ENCODE peak calls at places on chromosomes 11 and 22, in ten cellular contexts. D is kidney, Y is neural progenitor cell, X is upper lobe of right lung, S is SJSA1, R is Peyer's patch, V is aorta, P is PC-3, F is astrocyte, O is body of pancreas. L is an unnamed sample.
A peak's percentile ranks its signal among the peaks of the same experiment; 100 is the strongest.

GRCh38 chr22:49514656-49515055 is 313.0 kb downstream of the BRD1 start:
- DNase-seq in V (no peak), D (no peak), P (no peak), Y (peak; percentile 80), X (no peak), F (no peak), O (no peak), S (no peak), R (no peak), L (no peak)

GRCh38 chr11:10954184-10954583 is 96.3 kb upstream of the ZBED5 start:
- DNase-seq in Y (no peak), P (no peak), O (no peak), F (no peak), D (no peak), S (no peak), R (no peak), V (no peak), X (no peak), L (no peak)

GRCh38 chr22:33472462-33473344 is 414.5 kb upstream of the SYN3 start:
- DNase-seq in P (no peak), R (no peak), S (no peak), O (no peak), X (no peak), V (no peak), Y (no peak), F (peak; percentile 14), D (no peak), L (no peak)

GRCh38 chr11:69949327-69949726 is 128.8 kb upstream of the ANO1 start:
- DNase-seq in O (peak; percentile 50), X (peak; percentile 38), F (peak; percentile 90), Y (no peak), S (peak; percentile 100), R (no peak), D (peak; percentile 80), V (peak; percentile 88), P (peak; percentile 99), L (no peak)

GRCh38 chr22:44344407-44344806 is 31.7 kb upstream of the SHISAL1 start:
- DNase-seq in S (no peak), D (no peak), F (no peak), O (no peak), X (no peak), P (no peak), Y (no peak), R (no peak), V (no peak), L (no peak)

GRCh38 chr11:68354181-68354872 is 41.9 kb downstream of the LRP5 start:
- DNase-seq in O (peak; percentile 88), D (peak; percentile 97), F (peak; percentile 98), S (peak; percentile 99), X (peak; percentile 95), Y (no peak), P (peak; percentile 98), V (peak; percentile 97), R (peak; percentile 31), L (no peak)

GRCh38 chr22:22931557-22932270 is 44.1 kb downstream of the IGLL5 start:
- DNase-seq in F (no peak), D (peak; percentile 53), Y (no peak), X (no peak), O (no peak), P (no peak), V (no peak), S (no peak), R (no peak), L (no peak)

GRCh38 chr11:74470526-74470925 is 3.2 kb upstream of the KCNE3 start:
- DNase-seq in R (no peak), V (peak; percentile 50), Y (no peak), D (no peak), F (no peak), P (no peak), X (no peak), O (no peak), S (no peak), L (no peak)

GRCh38 chr22:36443198-36443770 is 38.2 kb downstream of the TXN2 start:
- DNase-seq in O (no peak), F (peak; percentile 66), R (peak; percentile 54), S (no peak), X (no peak), V (no peak), Y (no peak), D (no peak), P (no peak), L (no peak)

GRCh38 chr22:36449776-36450175 is 31.7 kb downstream of the TXN2 start:
- DNase-seq in V (no peak), S (no peak), Y (no peak), D (no peak), F (no peak), R (no peak), X (no peak), O (no peak), P (no peak), L (no peak)

GRCh38 chr22:36447634-36448033 is 33.8 kb downstream of the TXN2 start:
- DNase-seq in S (no peak), Y (no peak), D (no peak), O (no peak), R (no peak), X (no peak), P (no peak), F (no peak), V (no peak), L (no peak)

GRCh38 chr22:36442506-36443197 is 38.8 kb downstream of the TXN2 start:
- DNase-seq in X (no peak), F (no peak), S (no peak), Y (no peak), P (no peak), O (no peak), R (no peak), V (no peak), D (no peak), L (no peak)

DNA sequence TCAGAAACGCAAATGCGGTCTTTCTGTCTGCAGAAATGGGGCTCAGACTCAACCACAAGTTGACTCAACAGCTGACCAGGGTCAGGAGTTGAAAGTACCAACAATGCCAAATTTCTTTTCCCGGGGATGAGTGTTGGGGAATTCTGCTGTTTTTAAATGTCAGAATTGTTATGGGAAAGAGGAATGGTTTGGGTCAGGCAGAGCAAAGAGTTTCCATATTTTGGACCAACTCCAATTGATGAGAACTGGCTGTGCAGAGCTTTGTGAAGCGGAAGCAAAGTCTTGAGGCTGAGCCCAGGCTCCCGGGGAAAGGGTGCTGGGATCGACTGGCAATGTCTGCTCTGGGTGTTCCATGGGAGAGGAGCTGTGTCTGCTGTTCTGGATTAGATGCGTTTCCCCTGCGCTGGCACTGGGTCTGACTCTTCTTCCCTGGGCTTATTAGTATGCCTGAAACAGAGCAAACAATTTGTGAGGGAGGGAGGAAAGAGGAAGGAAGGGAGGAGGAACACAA is 36.2 kb downstream of the TXN2 start:
- DNase-seq in X (no peak), S (peak; percentile 64), R (no peak), V (no peak), Y (no peak), F (peak; percentile 99), D (peak; percentile 90), O (no peak), P (no peak), L (no peak)
- H3K4me1 ChIP-seq in X (peaks cover 18% of the 10 kb centered on the region), S (peaks cover 28% of the 10 kb centered on the region), R (no peaks in the 10 kb centered on the region), V (no peaks in the 10 kb centered on the region), Y (no peaks in the 10 kb centered on the region), F (peaks cover 37% of the 10 kb centered on the region), D (no peaks in the 10 kb centered on the region), O (peaks cover 29% of the 10 kb centered on the region), P (no peaks in the 10 kb centered on the region), L (peaks cover 5% of the 10 kb centered on the region)

GRCh38 chr11:118232659-118233058 is 7.8 kb upstream of the JAML start:
- DNase-seq in V (no peak), Y (no peak), R (no peak), P (peak; percentile 30), X (no peak), O (no peak), F (no peak), S (no peak), D (no peak), L (no peak)

GRCh38 chr11:118234833-118235232 is 10.0 kb upstream of the JAML start:
- DNase-seq in D (no peak), V (no peak), O (no peak), Y (no peak), X (no peak), P (no peak), F (no peak), R (no peak), S (no peak), L (no peak)

GRCh38 chr11:118236170-118236569 is 11.4 kb upstream of the JAML start:
- DNase-seq in S (no peak), F (no peak), V (no peak), D (no peak), X (no peak), R (no peak), P (no peak), Y (no peak), O (no peak), L (no peak)

GRCh38 chr11:118230088-118230487 is 5.3 kb upstream of the JAML start:
- DNase-seq in D (no peak), P (no peak), F (no peak), R (no peak), S (no peak), O (no peak), X (no peak), Y (no peak), V (no peak), L (peak; percentile 65)

GRCh38 chr11:118233377-118233776 is 8.6 kb upstream of the JAML start:
- DNase-seq in P (peak; percentile 27), D (no peak), O (no peak), F (no peak), S (no peak), R (no peak), X (no peak), Y (no peak), V (no peak), L (no peak)
- H3K4me1 ChIP-seq in P (peaks cover 21% of the 10 kb centered on the region), D (no peaks in the 10 kb centered on the region), O (no peaks in the 10 kb centered on the region), F (no peaks in the 10 kb centered on the region), S (no peaks in the 10 kb centered on the region), R (no peaks in the 10 kb centered on the region), X (peaks cover 15% of the 10 kb centered on the region), Y (no peaks in the 10 kb centered on the region), V (no peaks in the 10 kb centered on the region), L (peaks cover 29% of the 10 kb centered on the region)

DNA sequence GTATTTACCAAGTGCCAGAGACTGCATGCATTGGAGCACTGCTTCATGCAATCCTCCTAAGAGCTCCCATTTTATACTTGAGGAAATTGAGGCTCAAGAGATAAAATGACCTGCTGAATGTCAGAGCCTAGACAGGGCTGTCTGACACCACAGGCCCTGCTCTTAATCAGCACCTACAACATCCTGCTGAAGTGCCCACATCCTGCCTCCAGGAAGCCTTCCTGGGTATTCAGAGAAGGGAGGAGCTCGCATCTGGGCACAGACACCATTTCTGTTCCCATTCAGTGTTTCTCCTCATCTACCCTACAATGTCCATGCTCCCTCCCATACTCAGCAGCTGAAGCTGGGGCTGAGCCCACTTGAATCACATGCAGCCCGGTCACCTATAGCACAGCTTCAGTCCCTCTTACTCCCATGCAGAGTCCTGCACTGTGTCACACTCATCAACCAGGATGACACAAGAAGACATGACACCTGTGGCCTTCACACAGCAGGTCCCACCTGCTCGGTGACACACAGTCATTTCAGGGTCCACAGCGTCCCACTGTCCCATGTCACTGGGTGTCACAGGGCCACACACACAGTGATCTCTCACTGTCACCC is 53.1 kb downstream of the PDE2A start:
- DNase-seq in F (no peak), S (no peak), X (no peak), D (no peak), P (no peak), O (no peak), Y (no peak), R (no peak), V (no peak), L (no peak)
- H3K4me1 ChIP-seq in F (no peaks in the 10 kb centered on the region), S (no peaks in the 10 kb centered on the region), X (peaks cover 26% of the 10 kb centered on the region), D (no peaks in the 10 kb centered on the region), P (no peaks in the 10 kb centered on the region), O (peaks cover 11% of the 10 kb centered on the region), Y (peaks cover 12% of the 10 kb centered on the region), R (no peaks in the 10 kb centered on the region), V (no peaks in the 10 kb centered on the region), L (peaks cover 8% of the 10 kb centered on the region)

GRCh38 chr11:65916391-65916790 is 2.5 kb downstream of the C11orf68 start:
- DNase-seq in P (no peak), S (no peak), O (no peak), Y (no peak), X (no peak), F (no peak), D (no peak), R (no peak), V (no peak), L (no peak)

GRCh38 chr11:65917077-65917433 is 1.8 kb downstream of the C11orf68 start:
- DNase-seq in V (no peak), P (peak; percentile 31), D (no peak), F (no peak), R (no peak), O (no peak), Y (no peak), S (no peak), X (no peak), L (no peak)

GRCh38 chr11:65917434-65918210 is 1.2 kb downstream of the C11orf68 start:
- DNase-seq in O (peak; percentile 27), Y (no peak), D (peak; percentile 80), V (no peak), P (peak; percentile 36), F (no peak), R (no peak), X (peak; percentile 67), S (no peak), L (no peak)

GRCh38 chr11:65915101-65915820 is 3.6 kb downstream of the C11orf68 start:
- DNase-seq in F (no peak), Y (no peak), S (no peak), D (no peak), P (no peak), V (no peak), X (no peak), R (no peak), O (no peak), L (no peak)

DNA sequence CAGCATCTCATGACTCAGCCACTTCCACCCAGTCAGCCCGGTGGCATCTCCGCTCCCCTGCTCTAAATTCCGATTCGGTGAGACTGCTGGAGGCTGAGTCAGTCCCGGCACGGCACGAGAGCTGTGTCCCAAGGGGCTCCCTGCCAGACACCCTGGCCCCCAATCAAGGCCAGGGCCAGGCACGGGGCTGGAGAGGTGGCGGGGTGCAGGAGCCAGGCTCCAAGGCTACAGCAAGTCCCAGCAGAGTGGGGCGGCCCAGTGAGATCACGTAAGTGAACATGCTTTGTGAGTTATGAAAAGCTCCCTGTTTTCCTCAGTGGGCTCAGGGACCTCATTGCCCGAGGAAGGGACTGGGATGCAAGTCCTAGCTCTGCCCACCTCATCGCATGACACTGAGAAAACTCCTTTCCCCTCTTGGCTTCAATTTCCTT is 3.0 kb downstream of the C11orf68 start:
- DNase-seq in O (peak; percentile 58), S (peak; percentile 100), V (peak; percentile 96), P (peak; percentile 99), F (peak; percentile 94), Y (no peak), X (peak; percentile 78), R (peak; percentile 31), D (peak; percentile 92), L (no peak)
- H3K4me1 ChIP-seq in O (peaks cover 46% of the 10 kb centered on the region), S (peaks cover 89% of the 10 kb centered on the region), V (no peaks in the 10 kb centered on the region), P (peaks cover 72% of the 10 kb centered on the region), F (peaks cover 76% of the 10 kb centered on the region), Y (peaks cover 10% of the 10 kb centered on the region), X (peaks cover 56% of the 10 kb centered on the region), R (peaks cover 23% of the 10 kb centered on the region), D (peaks cover 20% of the 10 kb centered on the region), L (peaks cover 26% of the 10 kb centered on the region)

L was measured in naive thymus-derived CD4-positive, alpha-beta T cell.